ENCODE peak calls at places on chromosomes 4 and X, in nine cellular contexts. R, W, S, Z, E, J, K, M and L are unnamed samples.

GRCh38 chrX:40474205-40474626 is 106.6 kb upstream of the ATP6AP2 start:
- DNase-seq in E (no peak), M (peak), S (peak), Z (no peak), R (no peak), K (no peak), J (no peak), W (no peak), L (peak)

GRCh38 chr4:121304843-121305348 is 75.9 kb downstream of the QRFPR start:
- DNase-seq in M (no peak), R (no peak), E (no peak), K (no peak), S (no peak), W (no peak), J (peak), Z (no peak), L (no peak)

GRCh38 chrX:78105944-78106650 is 2.0 kb downstream of the PGK1 start:
- DNase-seq in J (no peak), M (no peak), E (no peak), S (no peak), Z (no peak), K (no peak), R (no peak), W (no peak), L (no peak)

GRCh38 chr4:184267673-184268573 is 50.2 kb upstream of the ENPP6 start:
- DNase-seq in S (no peak), J (peak), E (peak), R (no peak), K (no peak), Z (peak), W (peak), M (peak), L (no peak)

GRCh38 chrX:43166874-43167273 is 388.9 kb upstream of the PPP1R2C start:
- DNase-seq in S (no peak), J (no peak), E (no peak), M (no peak), K (no peak), R (no peak), W (no peak), Z (no peak), L (no peak)

GRCh38 chrX:17559728-17560379 is 177.4 kb upstream of the SCML1 start:
- DNase-seq in E (no peak), R (no peak), M (peak), W (no peak), J (no peak), Z (peak), K (peak), S (peak), L (no peak)

GRCh38 chrX:68109162-68109561 is 324.1 kb downstream of the OPHN1 start:
- DNase-seq in S (no peak), M (no peak), W (no peak), Z (no peak), J (no peak), K (no peak), R (no peak), E (no peak), L (no peak)

GRCh38 chrX:22666441-22666840 is 333.3 kb upstream of the DDX53 start:
- DNase-seq in J (no peak), S (peak), E (no peak), W (peak), K (no peak), Z (no peak), R (no peak), M (peak), L (peak)

GRCh38 chr4:95528388-95528787 is 20.4 kb downstream of the UNC5C start:
- DNase-seq in M (no peak), J (no peak), S (no peak), R (no peak), Z (no peak), K (no peak), E (no peak), W (no peak), L (no peak)

GRCh38 chrX:15451913-15452312 is 41.2 kb downstream of the PIR start:
- DNase-seq in K (peak), E (no peak), J (no peak), S (no peak), W (no peak), Z (peak), R (peak), M (no peak), L (no peak)

GRCh38 chr4:128517096-128517738 is 229.6 kb upstream of the PGRMC2 start:
- DNase-seq in R (no peak), J (no peak), M (no peak), E (no peak), W (no peak), K (no peak), Z (no peak), S (no peak), L (no peak)

GRCh38 chr4:147567276-147567675 is 49.9 kb upstream of the TMEM184C start:
- DNase-seq in Z (no peak), J (no peak), M (no peak), R (no peak), W (no peak), E (no peak), S (no peak), K (no peak), L (no peak)

GRCh38 chrX:139172731-139173130 is 357.8 kb upstream of the F9 start:
- DNase-seq in R (no peak), K (no peak), W (no peak), S (no peak), M (no peak), Z (no peak), J (no peak), E (no peak), L (no peak)

GRCh38 chr4:22191565-22192301 is 243.2 kb upstream of the KCNIP4 start:
- DNase-seq in R (no peak), S (no peak), K (no peak), M (no peak), E (no peak), Z (no peak), W (no peak), J (no peak), L (no peak)

GRCh38 chr4:129278868-129279267 is 182.9 kb downstream of the C4orf33 start:
- DNase-seq in R (no peak), W (no peak), E (no peak), S (no peak), J (no peak), K (no peak), Z (no peak), M (no peak), L (no peak)

GRCh38 chrX:148499638-148500427 is 584 bp upstream of the AFF2 start:
- DNase-seq in S (no peak), E (no peak), W (no peak), J (no peak), Z (no peak), K (no peak), R (no peak), M (no peak), L (no peak)

GRCh38 chrX:7889138-7889537 is 38.1 kb downstream of the PNPLA4 start:
- DNase-seq in E (no peak), R (no peak), K (no peak), W (no peak), M (no peak), J (no peak), S (no peak), Z (no peak), L (no peak)

DNA sequence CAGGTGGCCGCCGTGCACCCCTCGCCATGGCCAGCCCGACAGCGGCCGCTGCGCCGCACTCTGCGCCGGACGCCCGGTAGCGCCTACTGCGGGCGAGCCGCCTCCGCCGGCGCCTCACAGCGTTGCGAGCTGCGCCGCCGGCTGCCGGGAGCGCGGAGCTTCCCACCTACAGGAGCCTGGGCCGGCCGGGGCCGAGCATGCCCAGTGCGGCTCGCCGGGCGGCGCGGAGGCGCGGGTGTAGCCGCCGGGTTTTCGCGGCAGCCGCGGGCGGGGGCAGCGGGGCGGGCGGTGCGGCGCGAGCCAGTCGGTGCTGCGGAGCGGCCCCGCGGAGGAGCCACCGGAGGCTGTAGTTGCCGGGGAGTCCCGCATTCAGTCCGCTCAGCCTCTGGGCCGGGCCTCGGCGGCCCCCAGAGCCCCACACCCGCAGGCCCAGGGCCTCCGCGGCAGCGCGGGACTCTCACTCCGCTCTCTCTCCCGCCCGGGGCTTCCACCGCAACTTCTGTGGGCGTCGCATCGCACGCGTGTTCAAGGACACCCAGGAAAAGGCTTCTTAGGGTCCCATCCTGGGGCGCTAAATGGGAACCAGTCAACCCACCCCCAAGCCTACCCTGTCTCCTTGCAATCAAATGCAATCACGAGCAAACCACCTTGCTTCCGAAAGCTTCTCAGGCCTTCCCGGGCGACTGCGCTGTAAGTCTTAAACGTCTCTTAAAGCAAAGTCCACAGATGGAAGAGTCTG is at the start of gene MFAP3L:
- DNase-seq in E (peak), J (peak), K (peak), S (peak), W (no peak), M (peak), Z (peak), R (peak), L (peak)
- H3K27ac ChIP-seq in E (peak), J (peak), K (peak), S (peak), W (no peak), M (peak), Z (peak), R (no peak), L (peak)

GRCh38 chr4:679571-680083 is 5.3 kb downstream of the MYL5 start:
- DNase-seq in Z (no peak), S (no peak), J (no peak), M (no peak), E (no peak), R (no peak), W (no peak), K (no peak), L (no peak)

GRCh38 chr4:678765-679481 is 4.6 kb downstream of the MYL5 start:
- DNase-seq in K (no peak), R (no peak), J (no peak), W (no peak), E (no peak), S (no peak), M (no peak), Z (no peak), L (no peak)

GRCh38 chr4:680931-681645 is 6.7 kb downstream of the MYL5 start:
- DNase-seq in E (peak), Z (no peak), J (peak), K (peak), S (peak), M (peak), W (no peak), R (no peak), L (no peak)

GRCh38 chr4:680565-680930 is 6.2 kb downstream of the MYL5 start:
- DNase-seq in Z (no peak), W (no peak), R (no peak), S (no peak), E (peak), M (no peak), J (peak), K (no peak), L (no peak)

DNA sequence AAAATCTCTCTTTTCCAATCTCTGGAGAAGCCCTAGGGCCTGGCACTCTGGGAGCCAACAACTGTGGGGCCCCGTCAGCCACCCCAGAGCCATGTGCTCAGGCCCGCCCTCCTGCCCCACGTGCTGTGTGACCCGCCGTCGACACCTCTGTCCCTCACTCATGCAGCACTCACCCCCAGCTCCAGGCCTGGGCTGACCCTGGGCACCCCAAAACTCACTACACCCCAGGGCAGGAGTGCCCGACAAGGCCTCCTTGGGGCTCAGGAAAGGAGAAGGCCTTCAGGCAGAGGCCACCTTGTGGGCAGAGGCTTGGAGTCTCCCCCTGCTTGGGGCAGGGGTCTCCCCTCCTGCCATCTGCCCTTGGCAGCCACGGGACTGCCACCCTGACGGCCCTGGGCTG is 5.7 kb downstream of the MYL5 start:
- DNase-seq in J (no peak), W (no peak), R (no peak), S (no peak), E (no peak), Z (no peak), M (no peak), K (no peak), L (no peak)
- H3K4me3 ChIP-seq in J (no peak), W (no peak), R (no peak), S (no peak), E (no peak), Z (no peak), M (no peak), K (no peak), L (no peak)

DNA sequence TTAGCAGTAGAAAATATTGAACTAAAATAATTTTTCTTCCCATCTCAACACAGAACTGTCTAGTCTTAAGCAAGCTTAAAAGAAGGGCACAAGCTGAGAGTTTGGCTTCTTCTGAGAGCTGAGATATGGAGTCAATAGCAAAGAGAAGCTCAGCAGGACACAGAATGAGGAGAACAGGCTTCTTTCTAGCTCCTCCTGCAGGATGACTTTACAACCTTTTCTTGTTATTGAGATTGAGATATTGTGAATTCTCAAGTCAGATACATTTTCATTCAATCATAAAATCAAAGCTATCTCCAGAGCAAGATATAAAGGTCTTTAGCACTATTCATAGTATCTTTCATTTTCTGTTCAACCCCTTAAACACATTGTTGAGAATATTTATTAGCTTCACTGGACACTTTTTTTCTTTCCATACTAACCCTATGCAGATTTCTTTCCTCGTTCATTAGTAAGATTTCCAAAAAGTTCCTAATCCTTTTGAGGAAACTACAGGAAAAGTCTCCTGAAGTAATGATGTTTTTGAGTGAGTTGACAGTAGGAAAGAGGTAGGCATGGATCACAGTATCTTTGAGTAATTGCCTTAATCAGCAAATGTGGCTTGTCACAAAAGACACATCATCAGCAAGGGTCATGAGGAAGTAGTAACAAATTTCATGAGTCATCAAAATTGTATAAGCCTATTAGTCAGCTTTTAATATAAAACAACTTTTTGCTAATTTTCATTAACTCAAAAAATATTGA is 17.8 kb upstream of the CXCL3 start:
- DNase-seq in K (no peak), M (peak), J (no peak), S (no peak), R (no peak), W (no peak), E (no peak), Z (peak), L (no peak)
- TF ChIP-seq CTCF in K (no peak), M (no peak), J (peak), S (no peak), R (no peak), W (no peak), E (no peak), Z (no peak), L (no peak)

GRCh38 chr4:107278791-107279481 is 242.8 kb upstream of the DKK2 start:
- DNase-seq in J (no peak), Z (peak), E (no peak), M (no peak), R (no peak), K (no peak), S (no peak), W (no peak), L (no peak)

GRCh38 chr4:107279729-107280128 is 243.6 kb upstream of the DKK2 start:
- DNase-seq in M (peak), Z (peak), E (no peak), W (no peak), S (no peak), K (no peak), J (no peak), R (no peak), L (no peak)

GRCh38 chr4:107283587-107284559 is 247.8 kb upstream of the DKK2 start:
- DNase-seq in M (peak), R (no peak), K (no peak), Z (peak), J (no peak), E (no peak), S (no peak), W (no peak), L (no peak)
- H3K27ac ChIP-seq in M (no peak), R (no peak), K (no peak), Z (peak), J (no peak), E (no peak), S (no peak), W (no peak), L (no peak)

GRCh38 chr4:137310156-137310555 is 222.1 kb downstream of the PCDH18 start:
- DNase-seq in R (no peak), J (no peak), E (no peak), S (no peak), K (no peak), M (no peak), W (no peak), Z (peak), L (no peak)
- H3K4me3 ChIP-seq in R (no peak), J (no peak), E (no peak), S (no peak), K (no peak), M (no peak), W (no peak), Z (no peak), L (no peak)